ENCODE peak calls at places on chromosomes 7 and 10, in ten cellular contexts. One of them, this sample, is unnamed.

GRCh38 chr10:12690525-12691139 is 310.9 kb downstream of the CCDC3 start:
- DNase-seq in lower lobe of right lung: no peak
- DNase-seq in GM10248: no peak
- DNase-seq in cardiac fibroblast: no peak
- DNase-seq in LoVo: no peak
- DNase-seq in stimulated activated CD4-positive, alpha-beta T cell treated with anti-CD3 and anti-CD28 coated beads, Interleukin-1b, Interleukin-23, amount 100 ng/mL, for 1 hour: no peak
- DNase-seq in neural crest cell: no peak
- DNase-seq in psoas muscle: no peak
- DNase-seq in activated T-cell treated with anti-CD3 and anti-CD28 coated beads, Interleukin-2, amount 50 U/mL, for 72 hours: peak; percentile 41
- DNase-seq in naive thymus-derived CD8-positive, alpha-beta T cell: no peak
- DNase-seq in this sample: no peak

GRCh38 chr10:86684305-86684704 is 16.0 kb downstream of the LDB3 start:
- DNase-seq in lower lobe of right lung: no peak
- DNase-seq in activated T-cell treated with anti-CD3 and anti-CD28 coated beads, Interleukin-2, amount 50 U/mL, for 72 hours: no peak
- DNase-seq in LoVo: no peak
- DNase-seq in neural crest cell: peak; percentile 42
- DNase-seq in cardiac fibroblast: no peak
- DNase-seq in psoas muscle: peak; percentile 90
- DNase-seq in GM10248: no peak
- DNase-seq in stimulated activated CD4-positive, alpha-beta T cell treated with anti-CD3 and anti-CD28 coated beads, Interleukin-1b, Interleukin-23, amount 100 ng/mL, for 1 hour: no peak
- DNase-seq in naive thymus-derived CD8-positive, alpha-beta T cell: no peak
- DNase-seq in this sample: no peak

GRCh38 chr10:51804861-51805260 is 105.5 kb upstream of the CSTF2T start:
- DNase-seq in lower lobe of right lung: no peak
- DNase-seq in neural crest cell: no peak
- DNase-seq in psoas muscle: no peak
- DNase-seq in cardiac fibroblast: peak; percentile 69
- DNase-seq in LoVo: no peak
- DNase-seq in naive thymus-derived CD8-positive, alpha-beta T cell: no peak
- DNase-seq in activated T-cell treated with anti-CD3 and anti-CD28 coated beads, Interleukin-2, amount 50 U/mL, for 72 hours: no peak
- DNase-seq in stimulated activated CD4-positive, alpha-beta T cell treated with anti-CD3 and anti-CD28 coated beads, Interleukin-1b, Interleukin-23, amount 100 ng/mL, for 1 hour: no peak
- DNase-seq in GM10248: no peak
- DNase-seq in this sample: no peak

GRCh38 chr10:107011992-107012391 is 152.5 kb downstream of the SORCS1 start:
- DNase-seq in stimulated activated CD4-positive, alpha-beta T cell treated with anti-CD3 and anti-CD28 coated beads, Interleukin-1b, Interleukin-23, amount 100 ng/mL, for 1 hour: no peak
- DNase-seq in lower lobe of right lung: no peak
- DNase-seq in psoas muscle: no peak
- DNase-seq in neural crest cell: no peak
- DNase-seq in activated T-cell treated with anti-CD3 and anti-CD28 coated beads, Interleukin-2, amount 50 U/mL, for 72 hours: no peak
- DNase-seq in LoVo: no peak
- DNase-seq in cardiac fibroblast: no peak
- DNase-seq in GM10248: no peak
- DNase-seq in naive thymus-derived CD8-positive, alpha-beta T cell: no peak
- DNase-seq in this sample: no peak

GRCh38 chr7:156764016-156764669 is 123.6 kb downstream of the RNF32 start:
- DNase-seq in psoas muscle: peak; percentile 63
- DNase-seq in lower lobe of right lung: peak; percentile 73
- DNase-seq in GM10248: no peak
- DNase-seq in LoVo: peak; percentile 60
- DNase-seq in naive thymus-derived CD8-positive, alpha-beta T cell: no peak
- DNase-seq in neural crest cell: peak; percentile 45
- DNase-seq in stimulated activated CD4-positive, alpha-beta T cell treated with anti-CD3 and anti-CD28 coated beads, Interleukin-1b, Interleukin-23, amount 100 ng/mL, for 1 hour: no peak
- DNase-seq in cardiac fibroblast: peak; percentile 82
- DNase-seq in activated T-cell treated with anti-CD3 and anti-CD28 coated beads, Interleukin-2, amount 50 U/mL, for 72 hours: no peak
- DNase-seq in this sample: peak; percentile 91

GRCh38 chr10:71821909-71822763 is 28.9 kb downstream of the PSAP start:
- DNase-seq in neural crest cell: no peak
- DNase-seq in stimulated activated CD4-positive, alpha-beta T cell treated with anti-CD3 and anti-CD28 coated beads, Interleukin-1b, Interleukin-23, amount 100 ng/mL, for 1 hour: no peak
- DNase-seq in naive thymus-derived CD8-positive, alpha-beta T cell: no peak
- DNase-seq in cardiac fibroblast: no peak
- DNase-seq in psoas muscle: no peak
- DNase-seq in lower lobe of right lung: no peak
- DNase-seq in LoVo: no peak
- DNase-seq in GM10248: no peak
- DNase-seq in activated T-cell treated with anti-CD3 and anti-CD28 coated beads, Interleukin-2, amount 50 U/mL, for 72 hours: peak; percentile 31
- DNase-seq in this sample: no peak

GRCh38 chr7:104341545-104341944 is 13.1 kb downstream of the LHFPL3 start:
- DNase-seq in LoVo: no peak
- DNase-seq in naive thymus-derived CD8-positive, alpha-beta T cell: no peak
- DNase-seq in stimulated activated CD4-positive, alpha-beta T cell treated with anti-CD3 and anti-CD28 coated beads, Interleukin-1b, Interleukin-23, amount 100 ng/mL, for 1 hour: no peak
- DNase-seq in lower lobe of right lung: no peak
- DNase-seq in GM10248: no peak
- DNase-seq in psoas muscle: no peak
- DNase-seq in activated T-cell treated with anti-CD3 and anti-CD28 coated beads, Interleukin-2, amount 50 U/mL, for 72 hours: no peak
- DNase-seq in neural crest cell: no peak
- DNase-seq in cardiac fibroblast: no peak
- DNase-seq in this sample: peak; percentile 14

GRCh38 chr7:141291541-141291940 is 217.7 kb downstream of the TMEM178B start:
- DNase-seq in LoVo: no peak
- DNase-seq in GM10248: peak; percentile 15
- DNase-seq in activated T-cell treated with anti-CD3 and anti-CD28 coated beads, Interleukin-2, amount 50 U/mL, for 72 hours: no peak
- DNase-seq in lower lobe of right lung: no peak
- DNase-seq in neural crest cell: no peak
- DNase-seq in cardiac fibroblast: no peak
- DNase-seq in naive thymus-derived CD8-positive, alpha-beta T cell: no peak
- DNase-seq in stimulated activated CD4-positive, alpha-beta T cell treated with anti-CD3 and anti-CD28 coated beads, Interleukin-1b, Interleukin-23, amount 100 ng/mL, for 1 hour: no peak
- DNase-seq in psoas muscle: no peak
- DNase-seq in this sample: peak; percentile 51

GRCh38 chr7:7641129-7641663 is 644 bp downstream of the UMAD1 start:
- DNase-seq in naive thymus-derived CD8-positive, alpha-beta T cell: no peak
- DNase-seq in psoas muscle: no peak
- DNase-seq in stimulated activated CD4-positive, alpha-beta T cell treated with anti-CD3 and anti-CD28 coated beads, Interleukin-1b, Interleukin-23, amount 100 ng/mL, for 1 hour: no peak
- DNase-seq in GM10248: no peak
- DNase-seq in cardiac fibroblast: peak; percentile 23
- DNase-seq in neural crest cell: peak; percentile 4
- DNase-seq in activated T-cell treated with anti-CD3 and anti-CD28 coated beads, Interleukin-2, amount 50 U/mL, for 72 hours: no peak
- DNase-seq in lower lobe of right lung: no peak
- DNase-seq in LoVo: no peak
- DNase-seq in this sample: peak; percentile 31

GRCh38 chr10:118911361-118911760 is 118.2 kb upstream of the NANOS1 start:
- DNase-seq in GM10248: no peak
- DNase-seq in LoVo: peak; percentile 48
- DNase-seq in activated T-cell treated with anti-CD3 and anti-CD28 coated beads, Interleukin-2, amount 50 U/mL, for 72 hours: no peak
- DNase-seq in neural crest cell: no peak
- DNase-seq in naive thymus-derived CD8-positive, alpha-beta T cell: no peak
- DNase-seq in cardiac fibroblast: peak; percentile 64
- DNase-seq in psoas muscle: no peak
- DNase-seq in stimulated activated CD4-positive, alpha-beta T cell treated with anti-CD3 and anti-CD28 coated beads, Interleukin-1b, Interleukin-23, amount 100 ng/mL, for 1 hour: no peak
- DNase-seq in lower lobe of right lung: no peak
- DNase-seq in this sample: no peak

GRCh38 chr10:77516575-77516974 is 121.0 kb downstream of the KCNMA1 start:
- DNase-seq in stimulated activated CD4-positive, alpha-beta T cell treated with anti-CD3 and anti-CD28 coated beads, Interleukin-1b, Interleukin-23, amount 100 ng/mL, for 1 hour: no peak
- DNase-seq in lower lobe of right lung: no peak
- DNase-seq in neural crest cell: no peak
- DNase-seq in cardiac fibroblast: no peak
- DNase-seq in naive thymus-derived CD8-positive, alpha-beta T cell: no peak
- DNase-seq in psoas muscle: no peak
- DNase-seq in activated T-cell treated with anti-CD3 and anti-CD28 coated beads, Interleukin-2, amount 50 U/mL, for 72 hours: no peak
- DNase-seq in GM10248: no peak
- DNase-seq in LoVo: no peak
- DNase-seq in this sample: no peak